ENCODE peak calls at places on chromosomes 16 and 17, in five cellular contexts. L is ascending aorta, M is BE2C, F is pancreas, Y is breast epithelium. D is an unnamed sample.

GRCh38 chr16:57764341-57765159 is 29.0 kb downstream of the KATNB1 start:
- DNase-seq in Y (no peak), F (peak; percentile 47), M (peak; percentile 99), L (no peak), D (no peak)

GRCh38 chr17:34156741-34157589 is 98.1 kb upstream of the CCL2 start:
- DNase-seq in F (peak; percentile 60), L (no peak), M (peak; percentile 43), Y (no peak), D (no peak)

GRCh38 chr17:82837586-82838320 is 2.1 kb downstream of the ZNF750 start:
- DNase-seq in M (no peak), L (no peak), Y (no peak), F (no peak), D (no peak)

GRCh38 chr17:31582151-31582907 is 190.9 kb downstream of the RAB11FIP4 start:
- DNase-seq in L (peak; percentile 51), F (no peak), M (peak; percentile 15), Y (peak; percentile 54), D (no peak)

GRCh38 chr16:74862743-74863244 is 88.2 kb upstream of the FA2H start:
- DNase-seq in M (no peak), F (no peak), L (no peak), Y (no peak), D (peak; percentile 9)

GRCh38 chr16:82535262-82535661 is 91.5 kb upstream of the CDH13 start:
- DNase-seq in F (no peak), Y (no peak), M (no peak), L (no peak), D (no peak)

GRCh38 chr16:5944971-5945370 is 847.4 kb upstream of the EEF2KMT start:
- DNase-seq in F (no peak), Y (no peak), L (no peak), M (no peak), D (no peak)

GRCh38 chr16:57537596-57538234 is 1.3 kb upstream of the CCDC102A start:
- DNase-seq in Y (peak; percentile 16), F (no peak), M (no peak), L (no peak), D (no peak)

GRCh38 chr17:56521439-56522141 is 71.9 kb upstream of the NOG start:
- DNase-seq in F (no peak), Y (no peak), L (no peak), M (peak; percentile 8), D (no peak)

GRCh38 chr16:55711959-55712876 is 56.4 kb downstream of the SLC6A2 start:
- DNase-seq in F (no peak), Y (no peak), M (peak; percentile 86), L (no peak), D (peak; percentile 84)

GRCh38 chr16:4142268-4142667 is 26.0 kb upstream of the ADCY9 start:
- DNase-seq in Y (no peak), F (no peak), L (no peak), M (no peak), D (no peak)

GRCh38 chr17:5592382-5592781 is 8.1 kb upstream of the NLRP1 start:
- DNase-seq in Y (no peak), L (no peak), M (no peak), F (no peak), D (no peak)

GRCh38 chr17:75869282-75870141 is 8.9 kb downstream of the TRIM47 start:
- DNase-seq in Y (peak; percentile 61), M (no peak), L (no peak), F (no peak), D (peak; percentile 65)

GRCh38 chr17:40107266-40107980 is 7.0 kb upstream of the NR1D1 start:
- DNase-seq in Y (peak; percentile 37), M (no peak), L (no peak), F (peak; percentile 26), D (no peak)

GRCh38 chr17:77453613-77454559 is 313.1 kb downstream of the SEC14L1 start:
- DNase-seq in F (no peak), Y (peak; percentile 76), M (no peak), L (no peak), D (no peak)

GRCh38 chr17:72134560-72135399 is 14.0 kb downstream of the SOX9 start:
- DNase-seq in F (no peak), Y (no peak), M (no peak), L (no peak), D (no peak)

GRCh38 chr16:67278773-67279295 is 498 bp upstream of the PLEKHG4 start:
- DNase-seq in Y (no peak), M (peak; percentile 34), L (no peak), F (no peak), D (no peak)

GRCh38 chr17:77316191-77316641 is 175.4 kb downstream of the SEC14L1 start:
- DNase-seq in Y (peak; percentile 62), F (peak; percentile 37), L (no peak), M (no peak), D (no peak)

GRCh38 chr17:28951428-28951990 is at the start of gene PHF12:
- DNase-seq in F (peak; percentile 100), Y (peak; percentile 100), L (peak; percentile 99), M (peak; percentile 96), D (peak; percentile 97)

GRCh38 chr17:28953444-28954118 is 2.3 kb upstream of the PHF12 start:
- DNase-seq in F (no peak), M (peak; percentile 56), Y (no peak), L (no peak), D (no peak)

GRCh38 chr17:28950752-28951427 is 428 bp downstream of the PHF12 start:
- DNase-seq in F (peak; percentile 72), Y (no peak), M (no peak), L (no peak), D (no peak)

GRCh38 chr17:28950017-28950751 is 1.1 kb downstream of the PHF12 start:
- DNase-seq in L (no peak), F (peak; percentile 90), Y (peak; percentile 56), M (peak; percentile 44), D (no peak)

DNA sequence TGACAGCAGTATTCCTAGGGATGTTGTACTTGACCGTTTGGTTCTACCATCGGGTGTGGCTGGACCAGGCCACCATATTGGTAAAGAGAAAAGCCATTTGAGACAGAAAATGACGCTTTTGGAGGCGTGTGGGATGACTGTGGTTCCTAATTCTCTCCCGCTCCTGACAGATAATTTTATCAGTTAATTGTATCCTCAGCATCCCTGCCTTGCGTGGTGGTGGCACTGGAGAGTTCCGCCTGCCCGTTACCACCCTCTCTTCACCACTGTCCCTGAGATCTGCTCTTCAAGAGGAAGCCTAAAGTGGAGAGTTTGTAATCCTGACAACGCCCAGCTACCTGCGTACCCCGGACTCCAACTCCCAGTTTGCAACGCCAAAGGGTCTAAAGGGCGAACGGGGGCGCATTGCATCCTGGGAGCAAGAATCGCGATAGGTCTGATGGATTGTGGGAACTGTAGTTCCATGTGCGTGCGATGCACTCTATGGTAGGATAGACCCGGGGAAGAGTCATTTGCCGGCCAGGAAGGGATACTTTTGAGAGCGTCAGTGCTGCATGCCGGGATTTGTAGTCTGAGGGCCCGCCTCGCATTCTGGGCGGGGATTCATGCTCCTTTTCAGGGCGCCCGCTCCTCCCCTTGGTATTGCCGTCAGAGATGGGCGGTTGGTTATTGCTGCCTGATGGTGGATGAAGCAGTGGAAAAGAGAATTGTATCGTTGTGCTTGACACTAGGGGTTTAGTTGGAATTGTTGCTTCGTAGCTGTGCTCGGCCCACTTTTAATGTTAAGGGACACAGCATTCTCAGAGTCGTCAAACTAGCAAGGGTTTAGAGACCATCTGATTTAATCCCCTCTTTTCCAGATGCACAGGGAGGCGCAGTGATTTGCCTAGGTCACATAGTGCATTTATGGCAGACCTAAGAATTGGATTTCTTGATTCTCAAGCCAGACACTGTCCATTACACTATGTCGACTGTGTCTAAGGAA is 965 bp upstream of the PHF12 start:
- DNase-seq in F (peak; percentile 95), M (peak; percentile 90), Y (peak; percentile 99), L (peak; percentile 98), D (peak; percentile 98)
- TF ChIP-seq CTCF in F (no peak), M (no peak), Y (no peak), L (no peak), D (peak; percentile 14)

GRCh38 chr16:35210681-35211433 is 1751.4 kb downstream of the TP53TG3F start:
- DNase-seq in F (no peak), M (no peak), L (no peak), Y (no peak), D (no peak)
- H3K9me3 ChIP-seq in F (no peaks in the 10 kb centered on the region), M (no peaks in the 10 kb centered on the region), L (no peaks in the 10 kb centered on the region), Y (peaks cover 17% of the 10 kb centered on the region), D (no peaks in the 10 kb centered on the region)

DNA sequence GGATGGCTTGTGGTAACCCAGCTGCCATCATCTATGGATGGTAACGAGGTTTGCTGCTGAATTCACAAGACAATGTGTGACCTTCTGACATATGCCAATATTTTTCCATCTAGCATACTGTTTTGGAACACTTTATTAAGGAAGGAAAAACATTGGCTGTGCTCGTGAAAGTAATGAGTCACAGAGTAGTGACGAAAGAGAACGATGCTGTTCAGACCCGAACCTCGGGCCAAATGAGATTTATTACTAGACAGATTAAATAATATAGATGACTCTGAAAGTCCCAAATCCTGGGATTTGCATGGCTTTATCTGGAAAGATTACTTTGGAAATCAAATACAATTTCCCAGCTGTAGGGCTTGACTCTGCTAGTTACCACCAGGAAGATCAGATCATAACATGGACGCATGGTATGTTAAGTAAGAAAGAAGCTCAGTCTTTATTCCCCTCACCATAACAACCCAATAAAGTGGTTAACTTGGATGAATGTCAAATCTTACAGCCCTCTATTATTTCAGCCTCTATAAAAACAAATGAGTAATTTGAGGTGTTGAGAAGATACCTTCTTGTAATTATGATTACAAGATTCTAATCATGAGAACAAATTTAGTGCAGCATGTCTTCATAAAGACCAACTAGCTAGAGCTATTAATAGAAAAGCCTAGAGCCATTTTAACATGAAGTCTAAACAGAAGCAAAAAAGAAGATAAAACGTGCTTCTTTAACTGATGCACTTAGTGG is 32.6 kb downstream of the ERN1 start:
- DNase-seq in F (no peak), M (no peak), Y (no peak), L (no peak), D (no peak)
- H3K4me1 ChIP-seq in F (peaks cover 57% of the 10 kb centered on the region), M (no peaks in the 10 kb centered on the region), Y (no peaks in the 10 kb centered on the region), L (no peaks in the 10 kb centered on the region), D (no peaks in the 10 kb centered on the region)

GRCh38 chr16:85728879-85729278 is 22.0 kb downstream of the C16orf74 start:
- DNase-seq in L (no peak), M (no peak), Y (no peak), F (no peak), D (no peak)
- TF ChIP-seq CTCF in L (no peak), M (peak; percentile 43), Y (no peak), F (no peak), D (no peak)